ENCODE peak calls at places on chromosome 12, in five cellular contexts. A is HCT116; L is CD8-positive, alpha-beta T cell; R is activated CD4-positive, alpha-beta T cell treated with anti-CD3 and anti-CD28 coated beads for 36 hours; W is gastroesophageal sphincter. C is an unnamed sample.
A peak's percentile ranks its signal among the peaks of the same experiment; 100 is the strongest.

GRCh38 chr12:108133482-108133881 is 4.4 kb downstream of the WSCD2 start:
- ATAC-seq in A (no peak), L (no peak), W (peak; percentile 27), R (no peak), C (no peak)

GRCh38 chr12:777550-778047 is 25.2 kb downstream of the WNK1 start:
- ATAC-seq in R (no peak), L (no peak), A (no peak), W (no peak), C (no peak)

GRCh38 chr12:62785941-62786559 is 148.9 kb downstream of the PPM1H start:
- ATAC-seq in A (peak; percentile 87), L (no peak), W (peak; percentile 65), R (peak; percentile 95), C (peak; percentile 82)

GRCh38 chr12:81229718-81230117 is 151.8 kb downstream of the ACSS3 start:
- ATAC-seq in W (no peak), A (no peak), R (no peak), L (no peak), C (no peak)

GRCh38 chr12:71782007-71782406 is 27.3 kb downstream of the RAB21 start:
- ATAC-seq in R (no peak), W (no peak), A (no peak), L (no peak), C (no peak)

GRCh38 chr12:9792185-9792900 is 31.6 kb upstream of the CD69 start:
- ATAC-seq in W (no peak), R (no peak), A (no peak), L (no peak), C (no peak)

GRCh38 chr12:107990325-107990724 is 138.8 kb upstream of the WSCD2 start:
- ATAC-seq in R (peak; percentile 71), W (no peak), L (peak; percentile 42), A (peak; percentile 74), C (peak; percentile 54)

GRCh38 chr12:89497005-89497404 is 27.6 kb downstream of the GALNT4 start:
- ATAC-seq in W (no peak), A (no peak), R (no peak), L (no peak), C (no peak)

GRCh38 chr12:89250648-89251047 is 101.7 kb downstream of the DUSP6 start:
- ATAC-seq in R (peak; percentile 37), A (no peak), W (no peak), L (no peak), C (peak; percentile 18)

GRCh38 chr12:56134897-56135296 is 6.8 kb downstream of the ESYT1 start:
- ATAC-seq in A (no peak), L (no peak), R (no peak), W (no peak), C (peak; percentile 44)

GRCh38 chr12:51862947-51863346 is 14.4 kb upstream of the FIGNL2 start:
- ATAC-seq in R (no peak), A (no peak), L (no peak), W (no peak), C (no peak)

GRCh38 chr12:115174928-115175327 is 491.0 kb upstream of the TBX3 start:
- ATAC-seq in A (no peak), L (no peak), W (no peak), R (no peak), C (no peak)

GRCh38 chr12:110135012-110135411 is 10.9 kb downstream of the IFT81 start:
- ATAC-seq in L (no peak), W (peak; percentile 48), A (no peak), R (peak; percentile 70), C (peak; percentile 70)

GRCh38 chr12:49225551-49226166 is 36.8 kb upstream of the TUBA1A start:
- ATAC-seq in W (no peak), A (peak; percentile 89), L (no peak), R (no peak), C (no peak)

GRCh38 chr12:31896514-31897039 is 62.6 kb upstream of the RESF1 start:
- ATAC-seq in R (peak; percentile 97), A (no peak), L (peak; percentile 93), W (peak; percentile 41), C (peak; percentile 95)

GRCh38 chr12:120504587-120504986 is 8.7 kb downstream of the DYNLL1 start:
- ATAC-seq in L (no peak), W (no peak), R (no peak), A (no peak), C (no peak)

GRCh38 chr12:13270817-13271216 is 74.3 kb downstream of the EMP1 start:
- ATAC-seq in L (no peak), R (no peak), A (no peak), W (no peak), C (no peak)

GRCh38 chr12:62724947-62725447 is 210.0 kb downstream of the PPM1H start:
- ATAC-seq in A (peak; percentile 93), L (no peak), R (no peak), W (peak; percentile 95), C (no peak)

GRCh38 chr12:85089792-85090191 is 53.6 kb downstream of the LRRIQ1 start:
- ATAC-seq in R (no peak), A (no peak), W (no peak), L (no peak), C (no peak)

GRCh38 chr12:131091976-131092691 is 138.4 kb downstream of the ADGRD1 start:
- ATAC-seq in W (no peak), A (no peak), L (no peak), R (peak; percentile 2), C (no peak)

GRCh38 chr12:50763637-50764115 is at the start of gene ATF1:
- ATAC-seq in A (peak; percentile 83), R (peak; percentile 89), L (peak; percentile 67), W (peak; percentile 96), C (peak; percentile 91)

GRCh38 chr12:10094648-10095047 is 4.1 kb downstream of the CLEC1A start:
- ATAC-seq in R (no peak), A (no peak), W (peak; percentile 51), L (no peak), C (no peak)

GRCh38 chr12:130053641-130054040 is 108.6 kb upstream of the FZD10 start:
- ATAC-seq in A (no peak), R (no peak), W (no peak), L (no peak), C (no peak)

GRCh38 chr12:26557326-26557725 is 275.7 kb downstream of the ITPR2 start:
- ATAC-seq in W (no peak), A (no peak), L (no peak), R (no peak), C (no peak)

C was measured in activated T-helper 17 cell treated with anti-CD3 and anti-CD28 coated beads, Interleukin-2, amount 50 U/mL, for 72 hours.